ENCODE peak calls at places on chromosomes 12 and 14, in six cellular contexts. I, F, J, K, E and A are unnamed samples.

GRCh38 chr14:39232554-39233415 is 930 bp upstream of the MIA2 start:
- DNase-seq in I (peak), F (no peak), J (no peak), K (peak), E (no peak), A (no peak)

GRCh38 chr12:55737581-55738112 is 5.3 kb upstream of the GDF11 start:
- DNase-seq in I (no peak), F (no peak), J (peak), K (no peak), E (no peak), A (no peak)

GRCh38 chr12:6073426-6073825 is 51.0 kb downstream of the VWF start:
- DNase-seq in I (no peak), F (no peak), J (no peak), K (no peak), E (no peak), A (no peak)

GRCh38 chr12:113440947-113441782 is 19.0 kb downstream of the SDSL start:
- DNase-seq in I (no peak), F (no peak), J (no peak), K (no peak), E (no peak), A (no peak)

GRCh38 chr12:69688496-69689427 is 10.3 kb downstream of the BEST3 start:
- DNase-seq in I (peak), F (no peak), J (peak), K (no peak), E (peak), A (peak)

GRCh38 chr12:3655331-3655900 is 97.5 kb downstream of the CRACR2A start:
- DNase-seq in I (peak), F (no peak), J (no peak), K (peak), E (peak), A (no peak)

GRCh38 chr12:120055231-120055630 is 61.3 kb downstream of the RAB35 start:
- DNase-seq in I (no peak), F (no peak), J (no peak), K (peak), E (no peak), A (no peak)

GRCh38 chr12:65858831-65859230 is 34.5 kb downstream of the HMGA2 start:
- DNase-seq in I (no peak), F (no peak), J (no peak), K (no peak), E (no peak), A (no peak)

GRCh38 chr12:24062642-24063245 is 113.3 kb upstream of the SOX5 start:
- DNase-seq in I (no peak), F (no peak), J (no peak), K (no peak), E (no peak), A (no peak)

GRCh38 chr14:21846227-21846885 is 172.7 kb upstream of the OR4E1 start:
- DNase-seq in I (peak), F (no peak), J (no peak), K (no peak), E (peak), A (no peak)

GRCh38 chr12:28424965-28425364 is 234.7 kb downstream of the CCDC91 start:
- DNase-seq in I (no peak), F (no peak), J (peak), K (no peak), E (peak), A (no peak)

GRCh38 chr12:43692064-43692463 is 66.5 kb downstream of the PUS7L start:
- DNase-seq in I (peak), F (no peak), J (no peak), K (no peak), E (no peak), A (no peak)

GRCh38 chr12:28961948-28962384 is 187.1 kb upstream of the FAR2 start:
- DNase-seq in I (no peak), F (no peak), J (no peak), K (no peak), E (no peak), A (no peak)

GRCh38 chr12:70660620-70661219 is 23.5 kb upstream of the PTPRB start:
- DNase-seq in I (no peak), F (no peak), J (no peak), K (no peak), E (no peak), A (no peak)

GRCh38 chr12:64560395-64561301 is 49.6 kb upstream of the RASSF3 start:
- DNase-seq in I (no peak), F (no peak), J (peak), K (peak), E (peak), A (no peak)

GRCh38 chr12:91331371-91331770 is 148.8 kb upstream of the DCN start:
- DNase-seq in I (no peak), F (no peak), J (no peak), K (no peak), E (no peak), A (no peak)

GRCh38 chr12:47740536-47741339 is 15.4 kb upstream of the ENDOU start:
- DNase-seq in I (no peak), F (no peak), J (no peak), K (no peak), E (no peak), A (no peak)

GRCh38 chr12:64669270-64669842 is 59.1 kb downstream of the RASSF3 start:
- DNase-seq in I (peak), F (no peak), J (peak), K (peak), E (peak), A (no peak)

GRCh38 chr14:20606190-20606901 is 15.2 kb upstream of the RNASE12 start:
- DNase-seq in I (peak), F (peak), J (no peak), K (peak), E (peak), A (no peak)

GRCh38 chr12:85834378-85834777 is 1.8 kb downstream of the RASSF9 start:
- DNase-seq in I (no peak), F (no peak), J (no peak), K (no peak), E (no peak), A (no peak)

GRCh38 chr12:48004941-48005749 is 869 bp upstream of the COL2A1 start:
- DNase-seq in I (no peak), F (no peak), J (no peak), K (no peak), E (peak), A (no peak)

GRCh38 chr12:57548488-57548887 is 1.4 kb upstream of the KIF5A start:
- DNase-seq in I (no peak), F (no peak), J (no peak), K (no peak), E (no peak), A (no peak)

GRCh38 chr14:23539209-23539866 is 12.2 kb downstream of the ZFHX2 start:
- DNase-seq in I (peak), F (peak), J (no peak), K (peak), E (peak), A (no peak)

GRCh38 chr14:42378880-42379279 is 772.2 kb downstream of the LRFN5 start:
- DNase-seq in I (no peak), F (no peak), J (no peak), K (no peak), E (no peak), A (no peak)

GRCh38 chr12:45599196-45599595 is 130.3 kb upstream of the ARID2 start:
- DNase-seq in I (no peak), F (no peak), J (no peak), K (no peak), E (no peak), A (no peak)

GRCh38 chr14:104665663-104666522 is 23.5 kb upstream of the INF2 start:
- DNase-seq in I (no peak), F (no peak), J (no peak), K (peak), E (peak), A (no peak)

GRCh38 chr14:23030936-23031335 is 3.8 kb downstream of the PSMB5 start:
- DNase-seq in I (no peak), F (no peak), J (no peak), K (no peak), E (no peak), A (no peak)